ENCODE peak calls at places on chromosomes 2 and 18, in five cellular contexts. G, X, Y, P and K are unnamed samples.

GRCh38 chr18:6486313-6486712 is 71.6 kb upstream of the L3MBTL4 start:
- DNase-seq in X (no peak), Y (no peak), G (no peak), P (no peak), K (no peak)

GRCh38 chr2:96097441-96097840 is 18.9 kb downstream of the ADRA2B start:
- DNase-seq in P (no peak), G (no peak), X (no peak), Y (no peak), K (no peak)

GRCh38 chr2:167017021-167017420 is 128.7 kb downstream of the XIRP2 start:
- DNase-seq in X (no peak), P (no peak), Y (no peak), G (no peak), K (no peak)

GRCh38 chr2:76310894-76311293 is 600.2 kb upstream of the GCFC2 start:
- DNase-seq in P (no peak), G (no peak), Y (no peak), X (no peak), K (no peak)

GRCh38 chr2:46299365-46300263 is 2.4 kb downstream of the EPAS1 start:
- DNase-seq in Y (peak; percentile 74), P (peak; percentile 81), G (no peak), X (peak; percentile 82), K (no peak)

GRCh38 chr18:60873708-60874107 is 459.5 kb upstream of the CDH20 start:
- DNase-seq in G (no peak), P (no peak), Y (no peak), X (no peak), K (no peak)

GRCh38 chr2:145010635-145011034 is 490.7 kb upstream of the ZEB2 start:
- DNase-seq in Y (no peak), X (no peak), G (no peak), P (no peak), K (no peak)

GRCh38 chr2:211901226-211901625 is 637.4 kb downstream of the ERBB4 start:
- DNase-seq in P (no peak), G (no peak), X (no peak), Y (no peak), K (no peak)

GRCh38 chr2:176140520-176141317 is 10.6 kb upstream of the HOXD4 start:
- DNase-seq in X (peak; percentile 79), Y (peak; percentile 81), P (peak; percentile 73), G (peak; percentile 44), K (no peak)

GRCh38 chr18:35934891-35935290 is 37.6 kb upstream of the RMP24 start:
- DNase-seq in P (no peak), X (no peak), Y (no peak), G (no peak), K (no peak)

GRCh38 chr2:106990307-106990706 is 104.3 kb upstream of the ST6GAL2 start:
- DNase-seq in P (peak; percentile 89), X (no peak), Y (no peak), G (no peak), K (no peak)

GRCh38 chr2:70686577-70687460 is 81.2 kb downstream of the ADD2 start:
- DNase-seq in Y (no peak), X (no peak), P (peak; percentile 89), G (no peak), K (no peak)

GRCh38 chr2:71705171-71705960 is 252.0 kb downstream of the DYSF start:
- DNase-seq in G (no peak), X (no peak), P (no peak), Y (no peak), K (no peak)

GRCh38 chr2:69138793-69139510 is 126.0 kb downstream of the ANTXR1 start:
- DNase-seq in P (peak; percentile 82), X (no peak), G (no peak), Y (peak; percentile 76), K (no peak)

GRCh38 chr18:55152801-55153200 is 193.5 kb upstream of the CCDC68 start:
- DNase-seq in Y (no peak), G (no peak), P (no peak), X (no peak), K (no peak)